ENCODE peak calls at places on chromosomes 3 and 15, in four cellular contexts. W, G, M and Y are unnamed samples.

GRCh38 chr3:149605902-149606301 is 51.9 kb downstream of the WWTR1 start:
- DNase-seq in M (no peak), G (no peak), W (no peak), Y (no peak)

GRCh38 chr15:61681038-61681418 is 379.2 kb downstream of the VPS13C start:
- DNase-seq in M (no peak), W (no peak), G (no peak), Y (no peak)

GRCh38 chr3:48018841-48019240 is 2.6 kb upstream of the MAP4 start:
- DNase-seq in M (no peak), W (no peak), G (no peak), Y (no peak)

GRCh38 chr3:114442251-114442650 is 148.4 kb downstream of the TIGIT start:
- DNase-seq in W (no peak), M (no peak), G (no peak), Y (no peak)

GRCh38 chr3:172938788-172939187 is 188.3 kb downstream of the ECT2 start:
- DNase-seq in W (no peak), G (no peak), M (no peak), Y (no peak)

GRCh38 chr3:112303811-112304325 is 9.9 kb upstream of the SLC9C1 start:
- DNase-seq in W (no peak), M (no peak), G (no peak), Y (no peak)

GRCh38 chr3:194364652-194365434 is 4.7 kb downstream of the LRRC15 start:
- DNase-seq in W (no peak), G (no peak), M (peak; percentile 72), Y (peak; percentile 95)

GRCh38 chr3:45218578-45219390 is 7.3 kb downstream of the TMEM158 start:
- DNase-seq in G (no peak), W (peak; percentile 30), M (no peak), Y (no peak)

GRCh38 chr3:36992806-36993325 is at the start of gene EPM2AIP1:
- DNase-seq in W (peak; percentile 96), G (peak; percentile 94), M (peak; percentile 95), Y (no peak)

DNA sequence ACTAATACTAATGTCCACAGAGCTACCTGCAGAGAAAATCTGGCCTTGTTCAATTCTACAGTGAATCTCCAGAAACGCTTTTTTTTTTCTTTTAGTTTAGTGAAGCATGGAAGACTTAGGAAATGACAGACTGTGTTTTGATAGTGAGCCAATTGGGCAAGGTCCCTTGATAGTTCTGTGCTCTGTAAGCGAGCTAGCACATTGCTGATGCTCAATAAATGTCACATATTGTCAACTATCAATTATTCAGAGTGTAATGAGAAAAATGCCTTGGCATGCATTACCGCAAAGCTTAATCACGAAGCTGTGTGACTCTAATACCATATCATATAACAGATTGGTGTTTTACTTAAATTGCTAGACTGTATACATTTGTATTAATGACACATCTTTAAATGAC is 5.2 kb upstream of the C3orf85 start:
- DNase-seq in W (no peak), G (no peak), M (no peak), Y (no peak)
- TF ChIP-seq CTCF in W (no peak), G (no peak), M (no peak), Y (no peak)

DNA sequence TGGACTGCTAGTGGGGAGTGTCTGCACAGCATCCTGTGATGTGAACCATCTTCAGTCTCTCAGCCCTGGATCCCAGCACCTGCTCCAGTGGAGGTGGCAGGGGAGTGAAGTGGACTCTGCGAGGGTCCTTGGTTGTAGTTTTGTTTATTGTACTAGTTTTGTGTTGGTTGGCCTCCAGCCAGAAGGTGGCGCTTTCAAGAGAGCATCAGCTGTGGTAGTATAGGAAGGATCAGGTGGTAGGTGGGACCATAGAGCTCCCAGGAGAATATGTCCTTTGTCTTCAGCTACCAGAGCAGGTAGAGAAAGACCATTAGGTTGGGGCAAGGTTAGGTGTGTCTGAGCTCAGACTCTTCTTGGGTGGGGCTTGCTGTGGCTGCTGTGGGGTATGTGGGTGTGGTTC is 20.9 kb downstream of the NEK11 start:
- DNase-seq in W (no peak), G (no peak), M (no peak), Y (no peak)
- TF ChIP-seq CTCF in W (no peak), G (no peak), M (peak; percentile 16), Y (no peak)

GRCh38 chr15:93803406-93803805 is 428.0 kb upstream of the MCTP2 start:
- DNase-seq in M (peak; percentile 83), G (no peak), W (no peak), Y (no peak)
- TF ChIP-seq CTCF in M (no peak), G (no peak), W (no peak), Y (no peak)

GRCh38 chr3:184700759-184701158 is 11.1 kb downstream of the MAGEF1 start:
- DNase-seq in W (no peak), G (no peak), M (no peak), Y (no peak)

GRCh38 chr3:184697845-184698244 is 14.0 kb downstream of the MAGEF1 start:
- DNase-seq in G (no peak), M (peak; percentile 6), W (no peak), Y (peak; percentile 51)

GRCh38 chr3:184703657-184704056 is 8.2 kb downstream of the MAGEF1 start:
- DNase-seq in M (no peak), W (no peak), G (no peak), Y (no peak)
- TF ChIP-seq CTCF in M (no peak), W (no peak), G (no peak), Y (no peak)

GRCh38 chr3:72186485-72186864 is 401.5 kb upstream of the PROK2 start:
- DNase-seq in W (no peak), G (no peak), M (no peak), Y (no peak)

GRCh38 chr3:72189344-72189743 is 404.4 kb upstream of the PROK2 start:
- DNase-seq in G (no peak), W (no peak), M (no peak), Y (no peak)

GRCh38 chr3:72190050-72190449 is 405.1 kb upstream of the PROK2 start:
- DNase-seq in M (no peak), W (no peak), G (no peak), Y (no peak)

GRCh38 chr3:72185549-72186484 is 400.9 kb upstream of the PROK2 start:
- DNase-seq in G (peak; percentile 23), M (no peak), W (no peak), Y (no peak)

GRCh38 chr3:72187131-72187530 is 402.2 kb upstream of the PROK2 start:
- DNase-seq in W (no peak), G (no peak), M (no peak), Y (no peak)
- TF ChIP-seq CTCF in W (peak; percentile 8), G (no peak), M (no peak), Y (no peak)

GRCh38 chr3:197456271-197457091 is 99.3 kb downstream of the BDH1 start:
- DNase-seq in G (peak; percentile 64), M (no peak), W (peak; percentile 93), Y (peak; percentile 94)

GRCh38 chr3:197460002-197460401 is 95.8 kb downstream of the BDH1 start:
- DNase-seq in M (no peak), G (no peak), W (peak; percentile 29), Y (no peak)

GRCh38 chr3:197460639-197461038 is 95.1 kb downstream of the BDH1 start:
- DNase-seq in W (peak; percentile 3), M (no peak), G (no peak), Y (no peak)

GRCh38 chr3:197458906-197459470 is 96.8 kb downstream of the BDH1 start:
- DNase-seq in G (no peak), M (no peak), W (peak; percentile 30), Y (no peak)

DNA sequence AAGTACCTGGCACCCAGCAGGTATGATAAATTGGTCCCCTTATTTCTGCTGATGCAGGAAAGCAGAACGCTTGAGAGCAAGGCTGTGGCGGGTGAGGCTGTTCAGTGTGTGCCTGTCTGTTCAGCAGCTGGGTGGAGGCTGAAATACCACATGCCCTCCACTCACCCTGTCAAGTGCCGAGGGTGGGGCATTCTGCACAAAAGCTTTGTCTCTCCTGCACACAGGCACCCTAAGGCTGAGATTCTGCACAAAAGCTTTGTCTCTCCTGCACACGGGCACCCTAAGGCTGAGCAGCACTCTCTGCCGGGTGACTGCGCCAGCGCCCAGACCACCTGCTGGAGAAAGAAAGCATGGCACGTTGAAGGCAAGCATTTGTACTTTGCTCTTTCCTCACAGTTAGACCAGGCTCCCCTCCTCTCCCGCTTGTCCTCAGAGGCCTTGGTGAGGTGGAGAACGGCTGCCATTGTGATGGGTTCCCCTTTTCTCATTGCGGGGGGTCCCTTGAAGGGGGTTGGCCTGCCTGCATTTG is 97.5 kb downstream of the BDH1 start:
- DNase-seq in M (peak; percentile 58), G (no peak), W (peak; percentile 68), Y (no peak)
- TF ChIP-seq CTCF in M (peak; percentile 33), G (no peak), W (peak; percentile 43), Y (peak; percentile 14)

DNA sequence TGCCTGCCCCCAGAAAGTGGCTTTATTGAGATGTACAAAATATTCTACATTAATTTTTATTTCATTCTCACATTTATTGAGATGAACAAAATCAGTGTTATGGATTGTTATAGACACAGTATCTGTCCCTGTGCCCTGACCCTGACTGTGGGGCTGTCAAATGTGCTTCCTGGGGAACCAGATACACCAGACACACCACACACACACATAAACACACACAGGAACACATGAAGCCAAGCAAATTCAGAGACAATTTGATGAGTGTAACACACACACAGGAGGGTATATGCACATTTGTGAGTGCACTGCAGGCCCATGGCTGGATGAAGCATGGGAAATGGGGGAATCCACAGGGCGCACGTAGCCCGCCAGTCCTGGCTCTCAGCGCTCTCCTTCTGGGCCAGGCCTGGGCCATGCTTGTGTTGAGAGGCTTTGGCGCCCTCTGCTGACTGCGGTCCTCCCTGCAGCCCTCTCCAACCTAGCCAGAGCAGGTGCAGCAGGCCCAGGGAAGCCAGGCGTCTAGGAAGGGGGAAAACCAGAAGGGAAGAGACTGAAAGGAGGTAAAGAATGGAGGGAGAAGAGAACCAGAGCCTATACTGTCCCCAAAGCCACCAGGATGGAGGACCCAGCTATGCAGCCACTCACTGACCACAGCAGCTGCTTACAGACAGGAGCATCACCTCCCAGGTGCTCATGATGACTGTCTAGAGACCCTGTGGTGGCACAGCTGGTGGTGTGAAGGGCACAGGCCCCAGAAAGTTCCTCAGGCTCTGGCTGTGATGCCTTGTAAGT is 18.0 kb upstream of the LOXL1 start:
- DNase-seq in G (peak; percentile 79), W (peak; percentile 89), M (peak; percentile 86), Y (peak; percentile 93)
- TF ChIP-seq CTCF in G (peak; percentile 97), W (peak; percentile 92), M (peak; percentile 90), Y (peak; percentile 93)

GRCh38 chr3:24565656-24566055 is 71.0 kb upstream of the THRB start:
- DNase-seq in G (no peak), M (no peak), W (no peak), Y (no peak)
- TF ChIP-seq CTCF in G (no peak), M (no peak), W (no peak), Y (no peak)